ENCODE peak calls at places on chromosomes 11 and 22, in four cellular contexts. X is SJSA1; F is CD4-positive, CD25-positive, alpha-beta regulatory T cell; J is prostate gland. N is an unnamed sample.

GRCh38 chr11:126843096-126843495 is 157.5 kb downstream of the KIRREL3 start:
- DNase-seq in F (no peak), X (no peak), J (no peak), N (no peak)

GRCh38 chr11:92828576-92828975 is 140.9 kb upstream of the MTNR1B start:
- DNase-seq in J (no peak), F (no peak), X (no peak), N (no peak)

GRCh38 chr11:19232910-19233503 is 7.7 kb downstream of the E2F8 start:
- DNase-seq in J (no peak), F (no peak), X (no peak), N (no peak)

GRCh38 chr11:47348859-47349258 is 3.6 kb downstream of the MYBPC3 start:
- DNase-seq in F (no peak), J (no peak), X (no peak), N (peak)

GRCh38 chr11:96361778-96362177 is 18.8 kb upstream of the MAML2 start:
- DNase-seq in X (no peak), F (no peak), J (no peak), N (no peak)

GRCh38 chr22:25880524-25880923 is 138.5 kb downstream of the MYO18B start:
- DNase-seq in J (no peak), X (no peak), F (no peak), N (peak)

GRCh38 chr11:94132152-94132558 is 3.5 kb downstream of the PANX1 start:
- DNase-seq in J (no peak), X (peak), F (no peak), N (no peak)

GRCh38 chr11:108871152-108871551 is 206.3 kb downstream of the DDX10 start:
- DNase-seq in J (no peak), F (no peak), X (peak), N (peak)

GRCh38 chr11:97722065-97722464 is 1298.7 kb upstream of the CNTN5 start:
- DNase-seq in F (no peak), X (no peak), J (no peak), N (no peak)

GRCh38 chr11:44670814-44671213 is 55.9 kb upstream of the TSPAN18 start:
- DNase-seq in F (no peak), J (no peak), X (no peak), N (no peak)

GRCh38 chr11:57668467-57668890 is 565 bp downstream of the ZDHHC5 start:
- DNase-seq in J (no peak), F (no peak), X (no peak), N (peak)

GRCh38 chr11:43738600-43739409 is 58.3 kb downstream of the HSD17B12 start:
- DNase-seq in F (no peak), J (no peak), X (no peak), N (no peak)

GRCh38 chr11:31045335-31045734 is 324.2 kb downstream of the DCDC1 start:
- DNase-seq in J (no peak), F (no peak), X (no peak), N (peak)

GRCh38 chr11:73389134-73389525 is 12.9 kb downstream of the RELT start:
- DNase-seq in J (no peak), F (no peak), X (no peak), N (no peak)

GRCh38 chr11:73387594-73388021 is 11.4 kb downstream of the RELT start:
- DNase-seq in J (no peak), F (no peak), X (no peak), N (no peak)

GRCh38 chr11:73389902-73390301 is 13.7 kb downstream of the RELT start:
- DNase-seq in F (no peak), J (no peak), X (no peak), N (no peak)

GRCh38 chr11:73386568-73386967 is 10.4 kb downstream of the RELT start:
- DNase-seq in X (no peak), J (no peak), F (no peak), N (no peak)

GRCh38 chr11:73388241-73389133 is 12.3 kb downstream of the RELT start:
- DNase-seq in X (no peak), F (no peak), J (no peak), N (no peak)
- H3K4me3 ChIP-seq in X (no peak), F (no peak), J (no peak), N (no peak)

DNA sequence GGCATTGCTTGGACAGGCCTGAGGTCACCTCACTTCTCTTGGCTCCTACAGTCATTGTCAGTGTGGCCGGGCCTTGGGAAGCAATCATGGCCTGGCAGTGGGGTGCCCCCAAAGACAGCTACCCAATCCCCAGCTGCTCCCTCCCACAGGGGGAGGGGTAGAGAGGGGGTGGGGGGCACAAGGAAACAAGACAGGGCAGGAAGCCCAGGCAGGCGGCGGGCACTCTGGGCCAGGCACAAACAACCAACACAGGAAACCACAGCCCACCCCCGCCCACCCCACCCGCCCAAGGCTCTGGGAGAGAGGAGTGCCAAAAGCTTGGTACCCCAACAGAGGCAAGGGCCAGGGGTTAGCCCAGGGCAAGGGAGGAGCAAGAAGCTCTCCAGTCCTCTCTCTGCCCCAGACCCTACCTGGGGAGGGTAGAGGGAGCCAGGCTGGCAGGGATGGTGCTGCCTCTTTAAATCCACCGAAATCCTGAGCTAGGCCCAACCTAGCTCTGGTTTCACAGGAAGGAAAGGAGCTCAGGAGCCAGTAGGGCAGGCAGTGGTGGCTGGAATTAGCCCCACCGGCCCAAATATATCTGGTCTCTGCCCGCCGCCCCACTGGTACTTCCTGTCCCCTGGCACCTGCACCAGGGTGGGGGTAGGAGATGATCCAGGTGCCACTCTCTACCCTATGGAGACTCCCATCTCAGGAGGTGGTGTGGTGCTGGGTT is 12.2 kb downstream of the BCL9L start:
- DNase-seq in F (peak), J (no peak), X (no peak), N (no peak)
- H3K4me3 ChIP-seq in F (peak), J (no peak), X (no peak), N (peak)

DNA sequence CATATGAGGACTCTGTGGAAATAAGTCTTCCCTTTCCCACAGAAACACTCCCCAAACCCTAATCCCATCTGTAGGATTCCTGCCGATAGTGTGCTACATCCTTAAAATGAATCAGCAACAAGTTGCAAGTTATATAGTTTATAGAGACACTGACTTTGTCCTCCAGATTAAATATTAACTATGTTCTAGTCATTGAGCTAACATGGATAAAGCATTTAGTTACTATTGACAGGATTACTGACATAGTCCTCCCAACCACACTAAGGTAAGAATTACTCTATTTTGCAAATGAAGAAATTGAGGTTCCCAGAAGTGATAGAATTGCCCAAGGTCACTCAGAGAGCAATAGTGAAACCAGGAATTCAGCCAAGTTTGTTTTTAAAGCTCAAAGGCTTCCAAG is 1.9 kb downstream of the OR52M1 start:
- DNase-seq in X (no peak), J (no peak), F (no peak), N (no peak)
- H3K4me3 ChIP-seq in X (no peak), J (no peak), F (no peak), N (no peak)

GRCh38 chr11:64290352-64290751 is 750 bp upstream of the KCNK4 start:
- DNase-seq in J (no peak), F (no peak), X (no peak), N (no peak)

GRCh38 chr11:64290894-64291745 is at the start of gene KCNK4:
- DNase-seq in F (no peak), J (no peak), X (no peak), N (no peak)

GRCh38 chr11:64289011-64289564 is 2.0 kb upstream of the KCNK4 start:
- DNase-seq in J (no peak), F (no peak), X (no peak), N (no peak)

GRCh38 chr11:64292458-64293254 is 1.6 kb downstream of the KCNK4 start:
- DNase-seq in F (no peak), J (no peak), X (no peak), N (no peak)

DNA sequence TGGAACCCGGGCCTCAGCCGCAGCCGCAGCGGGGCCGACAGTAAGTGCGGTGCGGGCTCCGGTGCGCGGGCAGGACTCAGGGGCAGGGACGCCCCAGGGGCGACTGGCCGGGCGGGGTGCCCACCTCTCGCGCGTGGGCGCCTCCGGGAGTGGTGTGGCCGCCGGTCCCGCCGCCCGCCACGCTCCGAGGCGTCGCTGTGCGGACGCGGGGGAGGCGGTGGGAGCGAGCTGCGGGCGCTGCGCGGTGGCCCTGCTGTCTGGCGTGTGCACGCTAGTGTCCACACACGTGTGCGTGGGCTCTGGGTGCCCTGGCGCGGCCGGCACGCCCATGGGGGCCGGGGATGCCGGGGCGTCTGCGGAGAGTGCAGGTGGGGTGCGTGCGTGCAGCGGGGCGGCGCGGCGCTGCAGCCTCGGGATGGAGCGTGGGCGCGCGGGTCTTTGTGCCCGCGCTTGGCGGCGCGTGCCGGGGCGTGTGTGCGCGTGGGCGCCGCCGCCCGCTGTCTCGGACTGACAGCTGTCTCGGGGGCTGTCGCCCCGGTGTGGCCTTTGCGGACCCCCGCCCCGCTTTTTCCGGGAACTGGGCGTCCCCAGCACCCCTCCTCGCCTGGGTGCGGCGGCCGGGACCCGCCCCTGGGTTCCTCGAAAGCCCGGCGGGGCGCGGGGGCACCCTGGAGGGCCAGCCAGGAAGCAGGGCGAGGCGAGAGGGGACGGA is 800 bp downstream of the KCNK4 start:
- DNase-seq in F (peak), X (no peak), J (no peak), N (no peak)
- H3K4me3 ChIP-seq in F (no peak), X (no peak), J (peak), N (no peak)